ENCODE peak calls at places on chromosomes 11 and 22, in six cellular contexts. Q is heart right ventricle, M is dorsolateral prefrontal cortex, Y is kidney epithelial cell, C is breast epithelium, J is DND-41. F is an unnamed sample.

GRCh38 chr11:17921620-17922473 is 91.0 kb downstream of the SERGEF start:
- DNase-seq in Q (no peak), M (no peak), Y (no peak), C (no peak), J (no peak), F (no peak)

GRCh38 chr11:129710423-129710822 is 105.2 kb upstream of the TMEM45B start:
- DNase-seq in Q (no peak), M (no peak), Y (no peak), C (no peak), J (no peak), F (no peak)

GRCh38 chr11:48005133-48005532 is 24.8 kb downstream of the PTPRJ start:
- DNase-seq in Q (no peak), M (no peak), Y (no peak), C (no peak), J (no peak), F (no peak)

GRCh38 chr22:30754971-30755759 is 60.5 kb downstream of the OSBP2 start:
- DNase-seq in Q (peak; percentile 29), M (no peak), Y (no peak), C (no peak), J (peak; percentile 18), F (peak; percentile 21)

GRCh38 chr11:39975091-39975490 is 1484.4 kb downstream of the LRRC4C start:
- DNase-seq in Q (no peak), M (no peak), Y (no peak), C (no peak), J (no peak), F (no peak)

GRCh38 chr22:30742291-30743256 is 47.9 kb downstream of the OSBP2 start:
- DNase-seq in Q (no peak), M (no peak), Y (no peak), C (no peak), J (no peak), F (no peak)

GRCh38 chr22:22595001-22595835 is 36.2 kb upstream of the PRAME start:
- DNase-seq in Q (no peak), M (no peak), Y (no peak), C (no peak), J (no peak), F (no peak)

GRCh38 chr11:4495487-4495886 is 13.0 kb downstream of the OR52K1 start:
- DNase-seq in Q (no peak), M (no peak), Y (no peak), C (no peak), J (no peak), F (no peak)

GRCh38 chr22:23529166-23530103 is 50.7 kb downstream of the IGLL1 start:
- DNase-seq in Q (no peak), M (no peak), Y (no peak), C (no peak), J (no peak), F (no peak)

GRCh38 chr11:1453611-1454386 is 32.8 kb downstream of the MOB2 start:
- DNase-seq in Q (no peak), M (no peak), Y (no peak), C (no peak), J (peak; percentile 16), F (no peak)

GRCh38 chr11:124123587-124123986 is 8.3 kb downstream of the VWA5A start:
- DNase-seq in Q (no peak), M (no peak), Y (no peak), C (no peak), J (no peak), F (no peak)
- TF ChIP-seq CTCF in Q (no peak), M (no peak), Y (no peak), C (no peak), J (peak; percentile 40), F (no peak)

DNA sequence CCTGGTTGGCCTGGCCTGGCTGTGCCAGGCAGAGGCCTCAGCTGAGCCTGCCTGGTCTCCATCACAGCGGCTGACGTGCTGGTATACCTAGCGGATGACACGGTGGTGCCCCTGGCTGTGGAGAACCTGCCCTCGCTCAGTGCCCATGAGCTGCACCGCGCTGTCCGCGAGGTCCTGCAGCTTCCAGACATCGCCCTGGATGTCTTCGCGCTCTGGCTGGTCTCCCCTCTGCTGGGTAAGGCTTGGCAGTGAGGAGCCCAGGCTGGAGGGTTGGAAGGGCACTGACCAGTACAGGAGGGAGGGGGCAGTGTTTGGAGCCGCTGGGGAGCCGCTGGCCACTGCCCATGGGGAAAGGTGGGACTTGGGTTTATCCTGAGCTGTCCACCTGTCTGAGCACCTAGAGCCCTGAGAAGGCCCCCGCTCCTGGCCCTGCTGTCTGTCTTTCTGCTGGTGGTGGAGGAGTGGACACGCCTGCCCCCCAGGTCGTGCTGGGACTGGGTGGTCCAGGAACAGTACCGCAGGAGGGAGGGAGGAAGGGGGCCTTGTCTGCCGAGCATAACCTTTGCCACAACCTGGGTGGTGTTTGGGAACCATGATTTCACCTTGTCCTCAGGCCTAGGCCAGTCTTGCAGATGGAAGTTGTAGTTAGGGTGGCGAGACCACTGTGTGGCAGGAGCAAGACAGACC is 3.0 kb downstream of the FRMD8 start:
- DNase-seq in Q (no peak), M (no peak), Y (no peak), C (peak; percentile 61), J (no peak), F (no peak)
- H3K4me3 ChIP-seq in Q (peak overlapping the region; percentile 22), M (no peak overlapping the region), Y (no peak overlapping the region), C (peak overlapping the region; percentile 88), J (no peak overlapping the region), F (peak overlapping the region; percentile 43)

GRCh38 chr11:77074626-77075221 is 8.0 kb downstream of the CAPN5 start:
- DNase-seq in Q (no peak), M (no peak), Y (no peak), C (peak; percentile 36), J (no peak), F (no peak)

GRCh38 chr11:77072851-77073327 is 6.1 kb downstream of the CAPN5 start:
- DNase-seq in Q (no peak), M (peak; percentile 28), Y (no peak), C (peak; percentile 39), J (no peak), F (no peak)

GRCh38 chr11:77075425-77075905 is 8.7 kb downstream of the CAPN5 start:
- DNase-seq in Q (no peak), M (no peak), Y (no peak), C (peak; percentile 37), J (no peak), F (no peak)

GRCh38 chr11:77073328-77074001 is 6.7 kb downstream of the CAPN5 start:
- DNase-seq in Q (peak; percentile 82), M (no peak), Y (peak; percentile 63), C (peak; percentile 57), J (no peak), F (peak; percentile 83)

DNA sequence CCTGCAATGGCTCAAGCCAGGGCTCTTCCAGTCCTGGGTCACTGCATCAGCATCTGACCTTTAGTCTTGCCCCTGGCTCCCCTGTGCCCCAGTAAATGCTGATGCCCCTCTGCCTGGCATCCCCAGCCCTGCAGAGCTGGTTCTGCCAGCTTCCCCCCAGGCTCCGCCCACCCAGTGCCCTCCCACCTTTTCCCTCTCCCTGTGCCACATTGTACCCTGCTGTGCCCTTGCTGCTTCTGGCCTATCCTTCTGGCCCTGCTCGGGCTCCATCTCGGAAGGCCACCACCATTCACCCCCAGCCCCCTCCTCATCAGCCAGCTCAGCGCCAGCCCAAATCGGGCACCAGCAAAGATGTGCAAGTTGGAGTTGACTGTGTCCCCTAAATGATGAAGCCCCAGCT is 7.4 kb downstream of the CAPN5 start:
- DNase-seq in Q (no peak), M (no peak), Y (no peak), C (peak; percentile 30), J (no peak), F (no peak)
- TF ChIP-seq CTCF in Q (no peak), M (no peak), Y (no peak), C (no peak), J (no peak), F (no peak)

DNA sequence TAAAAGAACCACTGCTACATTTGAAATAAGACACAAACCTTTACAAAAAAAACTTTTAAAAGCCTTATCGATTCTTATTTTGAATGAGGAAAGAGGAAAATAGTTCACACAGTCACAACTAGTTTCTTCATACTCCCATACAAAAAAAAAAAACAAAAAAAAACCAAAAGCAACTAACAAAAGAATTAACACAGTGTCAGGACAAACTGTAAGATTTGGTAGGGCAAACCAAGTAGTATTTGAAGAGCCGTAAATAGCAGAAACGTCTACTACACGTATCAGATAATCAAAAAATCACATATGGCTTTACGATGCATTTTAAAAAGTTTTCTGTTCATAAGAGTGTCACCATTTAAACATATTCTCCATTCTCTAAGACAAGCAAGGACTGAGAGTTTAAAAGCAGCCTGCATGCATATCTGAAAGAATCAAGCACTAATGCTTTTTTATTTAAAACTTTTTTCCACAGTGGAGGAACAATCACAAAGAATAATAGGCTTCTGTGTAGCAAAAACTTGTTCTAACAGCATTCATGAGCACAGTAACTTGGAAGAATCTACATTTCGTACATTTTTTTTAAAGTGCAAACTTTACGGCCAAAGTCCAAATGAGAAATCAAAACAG is 2.2 kb downstream of the PICALM start:
- DNase-seq in Q (no peak), M (no peak), Y (no peak), C (no peak), J (no peak), F (no peak)
- H3K4me3 ChIP-seq in Q (peak overlapping the region; percentile 92), M (peak overlapping the region; percentile 88), Y (peak overlapping the region; percentile 77), C (peak overlapping the region; percentile 99), J (peak overlapping the region; percentile 92), F (peak overlapping the region; percentile 94)

F was measured in left ventricle myocardium inferior.